ENCODE peak calls at places on chromosome 12, in six cellular contexts. F is spleen, H is ovary, Q is tibial artery, G is body of pancreas, U is Peyer's patch. O is an unnamed sample.

GRCh38 chr12:124753230-124753595 is 110.5 kb downstream of the SCARB1 start:
- DNase-seq in F (no peak), H (no peak), Q (no peak), G (no peak), U (no peak), O (no peak)

GRCh38 chr12:94171595-94171930 is 23.2 kb downstream of the PLXNC1 start:
- DNase-seq in F (no peak), H (no peak), Q (no peak), G (no peak), U (no peak), O (no peak)

GRCh38 chr12:1355396-1355795 is 239.0 kb downstream of the FBXL14 start:
- DNase-seq in F (no peak), H (no peak), Q (no peak), G (no peak), U (no peak), O (no peak)

GRCh38 chr12:14959126-14959440 is 2.3 kb downstream of the ARHGDIB start:
- DNase-seq in F (peak; percentile 75), H (no peak), Q (no peak), G (no peak), U (no peak), O (no peak)

GRCh38 chr12:77087427-77087826 is 22.1 kb upstream of the E2F7 start:
- DNase-seq in F (no peak), H (no peak), Q (no peak), G (no peak), U (no peak), O (no peak)

GRCh38 chr12:31106101-31106803 is 32.6 kb downstream of the DDX11 start:
- DNase-seq in F (peak; percentile 67), H (no peak), Q (no peak), G (no peak), U (no peak), O (no peak)

GRCh38 chr12:39157696-39158342 is 252.4 kb upstream of the CPNE8 start:
- DNase-seq in F (no peak), H (peak; percentile 31), Q (no peak), G (no peak), U (no peak), O (no peak)

GRCh38 chr12:46209914-46210834 is 58.7 kb downstream of the SLC38A1 start:
- DNase-seq in F (peak; percentile 89), H (no peak), Q (no peak), G (peak; percentile 84), U (no peak), O (no peak)

GRCh38 chr12:11656550-11656949 is 7.1 kb downstream of the ETV6 start:
- DNase-seq in F (no peak), H (no peak), Q (no peak), G (no peak), U (no peak), O (no peak)

GRCh38 chr12:81759215-81759991 is at the start of gene PPFIA2:
- DNase-seq in F (peak; percentile 58), H (peak; percentile 23), Q (peak; percentile 24), G (peak; percentile 18), U (peak; percentile 44), O (no peak)

GRCh38 chr12:71731439-71732356 is 23.0 kb upstream of the RAB21 start:
- DNase-seq in F (no peak), H (no peak), Q (no peak), G (no peak), U (peak; percentile 60), O (no peak)
- TF ChIP-seq CTCF in F (no peak), H (no peak), Q (no peak), G (no peak), U (peak; percentile 35), O (peak; percentile 38)

DNA sequence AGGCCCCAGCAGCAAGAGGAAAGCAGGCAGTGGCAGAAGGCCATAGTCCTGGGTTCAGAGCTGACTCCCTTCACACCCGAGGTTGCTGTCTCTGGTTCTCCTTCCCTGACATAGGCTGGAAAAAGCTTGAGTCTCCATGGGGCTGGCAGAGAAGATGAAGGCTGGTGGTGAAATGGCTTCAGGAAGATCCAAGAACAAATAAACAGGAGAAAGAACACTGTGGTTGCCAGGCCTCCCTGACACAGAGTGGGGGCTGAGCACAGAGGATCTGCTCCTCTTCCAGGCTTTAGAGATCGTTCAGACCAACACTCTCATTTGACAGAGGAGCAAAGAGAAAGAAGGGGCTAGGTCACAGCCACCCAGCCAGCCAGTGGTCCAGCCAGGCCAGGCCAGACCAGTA is 14.3 kb downstream of the HDAC7 start:
- DNase-seq in F (no peak), H (no peak), Q (peak; percentile 73), G (no peak), U (no peak), O (no peak)
- H3K4me1 ChIP-seq in F (peaks cover 90% of the 10 kb centered on the region), H (peaks cover 37% of the 10 kb centered on the region), Q (peaks cover 100% of the 10 kb centered on the region), G (peaks cover 89% of the 10 kb centered on the region), U (peaks cover 54% of the 10 kb centered on the region), O (peaks cover 23% of the 10 kb centered on the region)

DNA sequence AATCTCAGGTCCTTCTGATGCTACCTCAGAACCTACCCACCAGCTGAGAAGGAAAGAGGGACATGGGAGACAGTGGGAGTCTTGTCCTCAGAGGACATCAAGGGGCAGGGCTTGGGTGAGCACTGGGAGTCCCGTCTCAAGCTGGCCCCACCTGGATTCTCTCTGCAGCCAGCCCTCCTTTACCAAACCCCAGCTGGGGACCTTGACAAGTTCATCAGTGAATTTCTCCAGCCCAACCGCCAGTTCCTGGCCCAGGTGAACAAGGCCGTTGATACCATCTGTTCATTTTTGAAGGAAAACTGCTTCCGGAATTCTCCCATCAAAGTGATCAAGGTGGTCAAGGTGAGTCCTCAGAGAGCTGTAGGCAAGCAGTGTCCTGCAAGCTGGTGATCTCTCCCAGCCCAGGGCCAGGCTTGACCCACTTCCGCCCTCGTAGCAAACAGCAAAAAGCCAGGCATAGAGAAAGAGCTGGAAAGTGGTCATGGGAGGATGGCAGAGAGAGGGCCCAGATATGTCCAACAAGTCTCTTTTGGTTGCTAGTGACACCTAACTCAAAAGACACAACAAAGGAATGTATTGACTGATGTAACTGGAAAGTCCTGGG is 14.2 kb upstream of the OAS2 start:
- DNase-seq in F (no peak), H (no peak), Q (no peak), G (no peak), U (no peak), O (no peak)
- H3K4me3 ChIP-seq in F (no peak overlapping the region), H (no peak overlapping the region), Q (no peak overlapping the region), G (no peak overlapping the region), U (no peak overlapping the region), O (no peak overlapping the region)

GRCh38 chr12:70845268-70845667 is 75.3 kb downstream of the PTPRR start:
- DNase-seq in F (no peak), H (no peak), Q (no peak), G (no peak), U (no peak), O (no peak)

GRCh38 chr12:70853326-70853725 is 67.2 kb downstream of the PTPRR start:
- DNase-seq in F (no peak), H (no peak), Q (peak; percentile 57), G (no peak), U (no peak), O (no peak)

GRCh38 chr12:70852416-70853150 is 68.0 kb downstream of the PTPRR start:
- DNase-seq in F (no peak), H (no peak), Q (no peak), G (no peak), U (no peak), O (no peak)

GRCh38 chr12:70847871-70848270 is 72.7 kb downstream of the PTPRR start:
- DNase-seq in F (no peak), H (no peak), Q (no peak), G (no peak), U (no peak), O (no peak)

GRCh38 chr12:70849265-70849960 is 71.1 kb downstream of the PTPRR start:
- DNase-seq in F (no peak), H (no peak), Q (no peak), G (no peak), U (no peak), O (no peak)
- TF ChIP-seq CTCF in F (no peak), H (no peak), Q (peak; percentile 36), G (no peak), U (peak; percentile 71), O (peak; percentile 62)

DNA sequence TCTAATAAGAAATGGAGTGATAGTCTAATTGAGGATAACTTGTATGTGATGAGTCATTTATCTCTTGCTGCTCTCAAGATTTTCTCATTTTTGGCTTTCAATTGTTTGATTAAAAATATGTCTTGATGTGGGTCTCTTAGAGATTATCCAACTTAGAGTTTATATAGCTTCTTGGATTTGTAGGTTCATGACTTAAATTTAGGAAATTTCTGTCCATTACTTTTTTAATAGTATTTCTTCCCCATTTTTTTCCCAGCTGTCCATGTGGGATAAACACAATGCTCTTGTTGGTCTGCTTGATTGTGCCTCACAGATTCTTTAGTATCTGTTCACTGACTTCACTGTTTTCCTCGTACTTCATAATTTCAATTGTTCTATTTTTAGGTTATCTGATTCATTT is 7.5 kb downstream of the OR6C65 start:
- DNase-seq in F (no peak), H (no peak), Q (no peak), G (no peak), U (no peak), O (no peak)
- H3K4me1 ChIP-seq in F (no peaks in the 10 kb centered on the region), H (no peaks in the 10 kb centered on the region), Q (no peaks in the 10 kb centered on the region), G (no peaks in the 10 kb centered on the region), U (no peaks in the 10 kb centered on the region), O (no peaks in the 10 kb centered on the region)

O was measured in BE2C.